ENCODE peak calls at places on chromosomes 12 and 14, in six cellular contexts. N, P, Y, G, F and A are unnamed samples.

GRCh38 chr14:38074754-38075153 is 132.9 kb upstream of the SSTR1 start:
- DNase-seq in F (no peak), G (no peak), Y (no peak), P (no peak), N (no peak), A (no peak)

GRCh38 chr12:81412940-81413339 is 335.1 kb downstream of the ACSS3 start:
- DNase-seq in G (no peak), Y (no peak), N (no peak), P (no peak), F (no peak), A (no peak)

GRCh38 chr12:115611477-115611876 is 666.0 kb downstream of the MED13L start:
- DNase-seq in F (no peak), Y (no peak), P (no peak), N (no peak), G (no peak), A (no peak)

GRCh38 chr14:85566603-85567002 is 36.7 kb downstream of the FLRT2 start:
- DNase-seq in Y (no peak), F (no peak), P (no peak), G (peak; percentile 72), N (peak; percentile 88), A (no peak)

GRCh38 chr12:65673732-65674131 is 150.6 kb upstream of the HMGA2 start:
- DNase-seq in P (no peak), N (peak; percentile 58), F (no peak), Y (no peak), G (peak; percentile 50), A (no peak)

GRCh38 chr14:74326369-74327152 is 21.7 kb upstream of the VRTN start:
- DNase-seq in P (peak; percentile 10), Y (no peak), F (no peak), N (no peak), G (no peak), A (no peak)

GRCh38 chr14:19851365-19851764 is 23.6 kb upstream of the OR4K2 start:
- DNase-seq in G (no peak), N (peak; percentile 8), P (no peak), F (no peak), Y (no peak), A (no peak)

GRCh38 chr14:63770187-63770807 is 42.4 kb upstream of the SGPP1 start:
- DNase-seq in Y (no peak), F (no peak), P (peak; percentile 19), N (peak; percentile 66), G (peak; percentile 63), A (peak; percentile 63)

GRCh38 chr14:54699087-54699530 is 132.2 kb downstream of the SAMD4A start:
- DNase-seq in P (no peak), G (no peak), N (no peak), F (no peak), Y (no peak), A (no peak)

GRCh38 chr12:106145539-106146447 is 7.0 kb upstream of the NUAK1 start:
- DNase-seq in Y (no peak), N (no peak), P (no peak), F (no peak), G (peak; percentile 84), A (no peak)

GRCh38 chr12:115943630-115944391 is 333.7 kb downstream of the MED13L start:
- DNase-seq in F (no peak), Y (no peak), G (no peak), N (peak; percentile 50), P (no peak), A (no peak)

GRCh38 chr14:99899578-99900178 is 106.5 kb downstream of the EML1 start:
- DNase-seq in N (peak; percentile 50), P (no peak), Y (no peak), F (no peak), G (peak; percentile 45), A (no peak)
- TF ChIP-seq CTCF in N (peak; percentile 57), P (peak; percentile 79), Y (peak; percentile 11), F (peak; percentile 30), G (peak; percentile 21), A (peak; percentile 50)

GRCh38 chr14:45373877-45374276 is 120.9 kb upstream of the MIS18BP1 start:
- DNase-seq in Y (no peak), N (no peak), G (no peak), F (no peak), P (no peak), A (no peak)
- TF ChIP-seq CTCF in Y (no peak), N (no peak), G (no peak), F (no peak), P (no peak), A (no peak)

GRCh38 chr14:71438684-71439083 is 493.5 kb upstream of the RGS6 start:
- DNase-seq in F (no peak), Y (no peak), N (peak; percentile 67), P (no peak), G (no peak), A (no peak)

GRCh38 chr14:71442503-71442902 is 489.7 kb upstream of the RGS6 start:
- DNase-seq in P (no peak), N (no peak), F (no peak), Y (no peak), G (no peak), A (no peak)

GRCh38 chr14:71441142-71441541 is 491.1 kb upstream of the RGS6 start:
- DNase-seq in Y (no peak), G (no peak), F (no peak), P (no peak), N (no peak), A (no peak)

GRCh38 chr14:71437870-71438269 is 494.4 kb upstream of the RGS6 start:
- DNase-seq in F (no peak), N (peak; percentile 21), P (no peak), Y (no peak), G (no peak), A (no peak)

DNA sequence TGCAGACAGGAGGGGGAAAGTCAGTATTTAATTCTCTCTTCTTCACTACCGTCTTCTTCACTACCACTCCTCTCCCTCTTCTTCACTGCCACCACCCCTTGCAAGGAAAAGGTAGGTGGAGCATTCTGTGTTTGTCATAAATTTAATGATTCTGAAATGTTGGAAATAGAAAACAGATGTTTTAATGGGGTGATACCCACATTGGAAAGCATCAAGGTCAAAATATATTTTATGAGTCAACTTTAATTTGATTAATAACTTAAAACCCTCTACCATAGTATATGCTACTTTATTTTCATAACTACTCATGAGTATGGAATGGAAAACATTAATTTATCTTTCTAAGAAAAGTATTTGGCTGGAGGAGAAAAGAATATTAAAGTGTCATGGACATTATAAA is 493.0 kb upstream of the RGS6 start:
- DNase-seq in Y (no peak), G (no peak), P (no peak), N (peak; percentile 68), F (no peak), A (no peak)
- TF ChIP-seq CTCF in Y (no peak), G (no peak), P (no peak), N (no peak), F (no peak), A (no peak)

DNA sequence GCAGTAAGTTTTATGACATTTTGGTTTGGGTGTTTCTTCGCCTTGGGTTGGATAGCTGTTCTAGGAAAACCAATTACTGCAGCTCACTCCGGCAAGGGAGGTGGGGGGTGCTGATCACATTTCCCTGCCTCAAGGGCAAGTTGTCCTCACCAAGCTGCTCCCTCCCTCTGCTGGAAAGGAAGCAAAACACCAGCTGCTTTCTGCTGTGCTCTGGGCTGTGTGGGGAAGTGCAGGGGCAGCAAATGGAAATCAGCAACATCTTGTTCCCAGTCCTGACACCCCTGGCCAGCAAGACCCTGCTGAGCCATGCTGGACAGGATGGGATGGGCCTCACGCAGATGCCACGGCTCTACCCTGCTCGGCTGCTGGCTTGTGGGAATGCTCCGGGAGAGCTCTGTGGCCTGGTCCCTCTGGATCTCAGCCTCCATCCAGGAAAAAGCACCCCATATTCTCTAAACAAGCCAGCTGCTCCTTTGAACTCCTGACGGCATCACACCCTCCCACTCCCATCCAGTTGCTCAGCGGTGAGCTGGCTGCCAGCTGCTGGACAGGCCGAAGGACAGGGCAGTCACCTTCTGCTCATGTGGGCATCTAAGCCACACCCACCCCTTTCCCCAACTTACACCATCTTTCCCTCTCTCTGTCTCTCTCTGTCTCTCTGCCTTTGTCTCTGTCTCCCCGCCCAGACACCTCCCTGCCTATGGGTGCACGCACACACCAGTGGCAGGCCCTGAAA is 52.4 kb upstream of the EIF5 start:
- DNase-seq in F (no peak), P (peak; percentile 21), G (peak; percentile 27), Y (no peak), N (peak; percentile 49), A (no peak)
- TF ChIP-seq CTCF in F (peak; percentile 10), P (peak; percentile 56), G (peak; percentile 5), Y (no peak), N (peak; percentile 50), A (no peak)

DNA sequence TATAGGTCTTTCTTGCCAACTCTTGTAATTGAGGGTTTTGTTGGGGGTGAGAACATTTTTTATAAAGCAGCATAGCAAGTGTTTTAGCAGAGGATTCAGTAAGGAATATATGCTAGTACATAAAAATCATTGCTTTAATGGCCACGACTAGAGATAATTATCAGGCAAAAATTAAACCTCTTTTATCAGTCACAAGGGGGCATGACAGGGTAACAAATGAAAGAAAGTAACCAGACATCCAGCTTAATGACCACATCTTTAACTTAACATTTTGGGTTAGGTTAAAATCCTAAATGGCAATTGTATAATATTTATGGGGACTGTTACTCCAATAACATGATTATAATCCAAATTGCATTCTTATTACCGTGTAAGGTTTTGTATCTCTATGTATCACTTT is 119.6 kb downstream of the LRRIQ1 start:
- DNase-seq in P (no peak), N (peak; percentile 18), G (peak; percentile 67), F (no peak), Y (no peak), A (no peak)
- TF ChIP-seq CTCF in P (peak; percentile 67), N (peak; percentile 15), G (no peak), F (no peak), Y (no peak), A (peak; percentile 14)

GRCh38 chr12:111270773-111271172 is 98.1 kb downstream of the PHETA1 start:
- DNase-seq in P (no peak), Y (no peak), N (no peak), F (no peak), G (no peak), A (no peak)

GRCh38 chr12:111269688-111270087 is 99.2 kb downstream of the PHETA1 start:
- DNase-seq in F (no peak), G (no peak), Y (no peak), P (no peak), N (no peak), A (no peak)

GRCh38 chr12:111270128-111270651 is 98.7 kb downstream of the PHETA1 start:
- DNase-seq in F (no peak), G (no peak), Y (no peak), P (no peak), N (no peak), A (no peak)

GRCh38 chr12:111268738-111269572 is 99.9 kb downstream of the PHETA1 start:
- DNase-seq in P (peak; percentile 20), F (no peak), G (no peak), N (peak; percentile 12), Y (no peak), A (peak; percentile 43)

GRCh38 chr12:111267171-111267570 is 101.7 kb downstream of the PHETA1 start:
- DNase-seq in N (no peak), G (no peak), P (no peak), Y (no peak), F (no peak), A (no peak)
- TF ChIP-seq CTCF in N (no peak), G (no peak), P (no peak), Y (no peak), F (no peak), A (no peak)

DNA sequence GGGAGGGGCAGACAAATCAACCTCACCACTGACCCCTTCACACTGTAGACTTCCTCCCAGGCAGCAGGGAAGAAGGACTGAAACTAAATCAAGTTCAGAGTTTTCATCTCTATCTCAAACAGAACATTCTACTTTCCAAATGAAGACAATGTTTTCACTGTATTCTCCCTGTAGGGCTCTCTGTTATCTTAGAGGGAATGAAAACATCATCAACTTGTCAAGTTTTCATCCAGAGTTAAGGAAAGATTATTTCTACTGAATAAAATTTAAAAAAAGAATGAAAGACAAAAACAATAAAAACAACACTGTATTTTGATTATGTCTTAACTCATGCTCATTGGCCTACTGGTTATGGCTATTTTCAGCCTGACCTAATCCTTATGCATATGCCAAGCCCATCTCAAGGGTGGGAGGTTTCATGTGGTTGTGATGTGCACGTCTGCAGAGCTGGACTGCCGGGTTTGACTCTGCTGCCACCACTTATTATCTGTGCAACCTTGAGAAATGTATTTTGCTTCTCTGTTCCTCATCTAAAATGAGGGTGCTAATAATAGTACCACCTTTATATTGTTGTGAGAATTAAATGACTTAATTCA is 152.0 kb upstream of the AVPR1A start:
- DNase-seq in F (no peak), P (no peak), Y (no peak), G (no peak), N (no peak), A (no peak)
- TF ChIP-seq CTCF in F (no peak), P (no peak), Y (no peak), G (no peak), N (no peak), A (no peak)